ENCODE peak calls at places on chromosome X, in eight cellular contexts. Y is hippocampal formation, O is anterior cingulate cortex, T is NCI-H2081 treated with DMSO at 0.1 percent for 48 hours, W is AG10803, L is Right ventricle myocardium superior, J is Kasumi-1, X is GM04503. C is an unnamed sample.

GRCh38 chrX:108322243-108322642 is 116.0 kb downstream of the COL4A6 start:
- DNase-seq in J (peak), T (no peak), L (no peak), Y (no peak), X (no peak), W (no peak), O (no peak), C (no peak)

GRCh38 chrX:21735038-21735752 is 22.7 kb downstream of the SMPX start:
- DNase-seq in T (no peak), O (no peak), W (peak), J (no peak), L (no peak), X (peak), Y (no peak), C (peak)

GRCh38 chrX:96835660-96836289 is 47.9 kb upstream of the RPA4 start:
- DNase-seq in T (no peak), X (no peak), Y (no peak), L (no peak), J (no peak), W (no peak), O (no peak), C (no peak)

GRCh38 chrX:149312097-149312496 is 193.0 kb downstream of the IDS start:
- DNase-seq in J (no peak), X (no peak), O (no peak), Y (no peak), L (no peak), T (no peak), W (no peak), C (no peak)

GRCh38 chrX:69362889-69363288 is 141.2 kb upstream of the NALF2 start:
- DNase-seq in W (peak), J (no peak), Y (no peak), T (no peak), L (no peak), O (no peak), X (peak), C (peak)

GRCh38 chrX:38929966-38930421 is 128.7 kb downstream of the MID1IP1 start:
- DNase-seq in T (no peak), W (peak), O (no peak), J (no peak), L (no peak), Y (no peak), X (peak), C (peak)

GRCh38 chrX:38799995-38800394 is 1.3 kb upstream of the MID1IP1 start:
- DNase-seq in X (no peak), Y (peak), J (peak), W (no peak), T (no peak), L (no peak), O (no peak), C (no peak)

GRCh38 chrX:69398881-69399280 is 105.2 kb upstream of the NALF2 start:
- DNase-seq in X (no peak), Y (no peak), O (no peak), L (no peak), T (no peak), W (no peak), J (no peak), C (no peak)

GRCh38 chrX:48918303-48918643 is 551 bp downstream of the PIM2 start:
- DNase-seq in X (no peak), L (no peak), W (no peak), Y (no peak), J (no peak), T (no peak), O (no peak), C (no peak)

GRCh38 chrX:153764786-153765137 is 713 bp downstream of the PLXNB3 start:
- DNase-seq in X (no peak), T (no peak), W (no peak), Y (no peak), L (no peak), O (no peak), J (no peak), C (no peak)

GRCh38 chrX:37420179-37420578 is 71.0 kb downstream of the PRRG1 start:
- DNase-seq in X (no peak), J (no peak), L (no peak), Y (no peak), O (no peak), T (no peak), W (peak), C (no peak)

GRCh38 chrX:9033179-9033578 is 748 bp downstream of the FAM9B start:
- DNase-seq in O (no peak), L (no peak), J (no peak), Y (no peak), T (no peak), X (no peak), W (no peak), C (no peak)

GRCh38 chrX:104565791-104566687 is at the start of gene IL1RAPL2:
- DNase-seq in Y (no peak), O (no peak), W (no peak), J (no peak), X (no peak), L (no peak), T (no peak), C (no peak)

GRCh38 chrX:12949205-12949926 is 25.5 kb upstream of the TMSB4X start:
- DNase-seq in O (no peak), W (peak), J (no peak), L (no peak), Y (no peak), X (peak), T (no peak), C (peak)

GRCh38 chrX:32183066-32183465 is 1028.3 kb downstream of the DMD start:
- DNase-seq in O (no peak), X (no peak), T (no peak), W (no peak), Y (no peak), J (no peak), L (no peak), C (no peak)